ENCODE peak calls at places on chromosomes 11 and 22, in ten cellular contexts. D is sigmoid colon, I is K562, N is SK-N-SH, A is spleen, F is esophagus muscularis mucosa, P is prostate gland, V is GM23338, Q is stomach, E is endothelial cell of umbilical vein. L is an unnamed sample. For H3K4me1, the result is how much of the 10 kb centered on the place peaks cover.

GRCh38 chr11:16356057-16356750 is at the start of gene SOX6:
- DNase-seq in A (no peak), I (peak), V (peak), Q (no peak), D (no peak), N (no peak), P (peak), E (no peak), F (no peak), L (no peak)

GRCh38 chr11:21278840-21279239 is 609.5 kb downstream of the NELL1 start:
- DNase-seq in F (no peak), A (no peak), V (no peak), I (no peak), P (no peak), N (no peak), Q (no peak), D (no peak), E (no peak), L (no peak)

GRCh38 chr11:28343304-28344233 is 235.4 kb downstream of the METTL15 start:
- DNase-seq in P (no peak), N (no peak), E (peak), V (peak), I (peak), Q (peak), F (no peak), D (no peak), A (no peak), L (no peak)

GRCh38 chr11:921921-922678 is 3.6 kb upstream of the AP2A2 start:
- DNase-seq in N (no peak), I (peak), D (no peak), V (no peak), P (no peak), F (no peak), Q (no peak), E (no peak), A (no peak), L (no peak)

GRCh38 chr11:19244084-19244483 is 3.3 kb upstream of the E2F8 start:
- DNase-seq in E (no peak), A (no peak), Q (peak), V (no peak), F (no peak), N (no peak), D (no peak), I (no peak), P (peak), L (peak)

GRCh38 chr22:37983860-37984791 is at the start of gene SOX10:
- DNase-seq in I (no peak), P (no peak), V (peak), D (no peak), F (no peak), N (no peak), A (no peak), Q (no peak), E (no peak), L (no peak)

GRCh38 chr22:26570126-26570525 is 19.8 kb downstream of the TPST2 start:
- DNase-seq in D (no peak), N (no peak), F (no peak), I (no peak), V (no peak), P (peak), A (no peak), E (no peak), Q (no peak), L (no peak)

GRCh38 chr11:130389315-130389935 is 39.0 kb downstream of the ADAMTS8 start:
- DNase-seq in N (no peak), I (no peak), E (no peak), Q (no peak), P (no peak), D (no peak), V (no peak), F (no peak), A (peak), L (peak)

GRCh38 chr22:19120829-19121630 is 1.2 kb downstream of the DGCR2 start:
- DNase-seq in I (peak), D (no peak), Q (peak), P (peak), E (no peak), V (peak), N (no peak), A (peak), F (no peak), L (peak)

GRCh38 chr22:41782751-41783150 is 17.7 kb upstream of the CCDC134 start:
- DNase-seq in N (no peak), I (no peak), E (no peak), D (no peak), P (no peak), Q (no peak), A (no peak), F (no peak), V (no peak), L (no peak)

GRCh38 chr11:78638704-78639380 is 64.2 kb upstream of the NARS2 start:
- DNase-seq in F (peak), A (no peak), Q (no peak), I (no peak), D (no peak), P (no peak), V (no peak), E (no peak), N (no peak), L (no peak)

GRCh38 chr11:128921790-128922189 is 20.9 kb downstream of the TP53AIP1 start:
- DNase-seq in V (no peak), F (no peak), N (no peak), A (peak), I (no peak), E (no peak), Q (no peak), P (no peak), D (no peak), L (no peak)

GRCh38 chr11:86161373-86162255 is 82.9 kb upstream of the EED start:
- DNase-seq in P (no peak), E (no peak), I (no peak), V (no peak), N (no peak), F (no peak), D (no peak), Q (no peak), A (no peak), L (no peak)

GRCh38 chr11:67376873-67377808 is 3.7 kb upstream of the CLCF1 start:
- DNase-seq in V (no peak), Q (no peak), E (no peak), F (no peak), I (no peak), A (no peak), D (no peak), N (no peak), P (no peak), L (no peak)

GRCh38 chr11:35951659-35952058 is 7.8 kb downstream of the LDLRAD3 start:
- DNase-seq in V (no peak), Q (no peak), I (no peak), A (no peak), E (no peak), D (no peak), N (no peak), P (peak), F (no peak), L (no peak)

GRCh38 chr11:304915-305833 is 2.4 kb upstream of the IFITM2 start:
- DNase-seq in V (peak), A (peak), P (peak), Q (peak), D (peak), E (peak), N (peak), F (no peak), I (peak), L (peak)

GRCh38 chr11:128116447-128117240 is 470.7 kb downstream of the ETS1 start:
- DNase-seq in V (no peak), F (no peak), N (no peak), I (no peak), A (no peak), D (no peak), E (peak), Q (no peak), P (no peak), L (no peak)

GRCh38 chr22:30305906-30306628 is 16.8 kb upstream of the CASTOR1 start:
- DNase-seq in D (no peak), V (no peak), N (no peak), I (peak), A (no peak), Q (no peak), E (no peak), F (no peak), P (no peak), L (no peak)

GRCh38 chr22:24426859-24427499 is 420 bp upstream of the ADORA2A start:
- DNase-seq in N (no peak), V (no peak), Q (no peak), A (peak), F (no peak), I (no peak), E (no peak), P (no peak), D (no peak), L (no peak)

GRCh38 chr11:12963789-12964536 is 45.2 kb upstream of the RASSF10 start:
- DNase-seq in P (peak), Q (peak), N (peak), D (peak), A (no peak), E (peak), F (peak), V (peak), I (peak), L (peak)

GRCh38 chr11:119531091-119531490 is 108.1 kb upstream of the THY1 start:
- DNase-seq in A (peak), D (peak), E (no peak), Q (no peak), N (no peak), F (no peak), V (no peak), P (no peak), I (no peak), L (no peak)

GRCh38 chr11:100632970-100633452 is 54.1 kb upstream of the ARHGAP42 start:
- DNase-seq in E (peak), Q (peak), A (no peak), D (peak), P (peak), F (no peak), V (no peak), N (no peak), I (peak), L (peak)

GRCh38 chr11:99513368-99513767 is 492.6 kb downstream of the CNTN5 start:
- DNase-seq in V (no peak), E (no peak), P (no peak), F (no peak), D (no peak), A (no peak), I (no peak), Q (no peak), N (no peak), L (no peak)

GRCh38 chr11:33564856-33565453 is 135.7 kb downstream of the C11orf91 start:
- DNase-seq in D (no peak), A (no peak), F (no peak), E (no peak), V (peak), I (no peak), P (no peak), N (no peak), Q (no peak), L (no peak)

DNA sequence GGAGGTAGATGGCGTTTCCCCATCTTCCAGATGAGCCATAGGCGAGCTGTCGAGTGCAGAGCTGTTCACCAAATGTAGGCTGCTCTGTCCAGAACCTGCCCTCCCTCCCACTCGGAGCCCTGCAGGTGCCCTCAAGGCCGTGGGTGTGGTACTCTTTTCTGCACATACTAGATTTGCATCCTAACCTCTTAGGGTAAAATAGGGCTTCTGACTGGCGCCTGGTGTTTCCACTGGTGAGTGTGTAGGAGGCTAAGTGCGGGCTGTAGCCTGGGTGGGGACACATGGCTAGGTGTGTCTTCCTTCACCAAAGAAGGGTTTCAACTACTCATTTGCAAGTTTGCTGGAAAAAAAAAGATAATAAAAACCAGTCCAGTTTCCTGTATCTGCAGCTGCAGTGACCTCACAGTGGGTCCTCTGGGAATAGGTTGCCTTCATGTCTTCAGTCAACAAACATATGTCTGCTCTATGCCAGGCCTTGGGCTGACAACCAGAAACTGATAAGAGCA is 8.5 kb downstream of the BIK start:
- DNase-seq in P (no peak), Q (no peak), V (no peak), D (no peak), I (no peak), E (no peak), F (no peak), A (no peak), N (no peak), L (peak)
- TF ChIP-seq POLR2AphosphoS5 in P (no peak), Q (no peak), V (no peak), D (no peak), I (no peak), E (no peak), F (no peak), A (no peak), N (no peak), L (no peak)

DNA sequence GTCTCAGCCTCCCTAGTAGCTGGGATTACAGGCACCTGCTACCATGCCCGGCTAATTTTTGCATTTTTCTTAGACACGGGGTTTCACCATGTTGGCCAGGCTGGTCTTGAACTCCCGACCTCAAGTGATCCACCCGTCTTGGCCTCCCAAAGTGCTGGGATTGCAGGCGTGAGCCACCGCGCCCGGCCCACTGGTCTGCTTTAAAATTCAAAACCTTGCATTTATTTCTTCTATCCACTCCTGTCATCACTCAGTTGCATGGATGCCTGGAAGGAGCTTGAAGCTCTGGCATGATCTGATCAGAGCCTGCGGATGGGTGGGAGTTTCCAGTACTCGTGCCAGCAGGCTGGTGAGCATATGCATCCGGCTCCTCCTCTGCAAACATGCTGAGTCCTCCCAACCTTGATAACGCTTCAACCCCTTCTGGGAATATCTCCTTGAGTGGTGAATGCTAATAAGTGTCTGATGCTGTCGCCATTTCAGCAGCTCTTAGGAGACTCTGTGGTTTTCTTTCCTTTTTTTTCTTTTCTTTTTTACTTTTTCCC is 39.6 kb downstream of the UBASH3B start:
- DNase-seq in D (no peak), F (no peak), P (no peak), N (no peak), E (no peak), V (no peak), Q (no peak), I (no peak), A (no peak), L (no peak)
- H3K4me1 ChIP-seq in D (under half), F (under half), P (under half), N (under half), E (under half), V (under half), Q (under half), I (under half), A (half or more), L (under half)

GRCh38 chr22:36856121-36856791 is 4.5 kb upstream of the NCF4 start:
- DNase-seq in F (peak), N (peak), Q (peak), I (peak), D (peak), P (peak), A (peak), E (peak), V (peak), L (peak)
- TF ChIP-seq POLR2AphosphoS5 in F (peak), N (no peak), Q (peak), I (no peak), D (no peak), P (peak), A (peak), E (no peak), V (no peak), L (no peak)

DNA sequence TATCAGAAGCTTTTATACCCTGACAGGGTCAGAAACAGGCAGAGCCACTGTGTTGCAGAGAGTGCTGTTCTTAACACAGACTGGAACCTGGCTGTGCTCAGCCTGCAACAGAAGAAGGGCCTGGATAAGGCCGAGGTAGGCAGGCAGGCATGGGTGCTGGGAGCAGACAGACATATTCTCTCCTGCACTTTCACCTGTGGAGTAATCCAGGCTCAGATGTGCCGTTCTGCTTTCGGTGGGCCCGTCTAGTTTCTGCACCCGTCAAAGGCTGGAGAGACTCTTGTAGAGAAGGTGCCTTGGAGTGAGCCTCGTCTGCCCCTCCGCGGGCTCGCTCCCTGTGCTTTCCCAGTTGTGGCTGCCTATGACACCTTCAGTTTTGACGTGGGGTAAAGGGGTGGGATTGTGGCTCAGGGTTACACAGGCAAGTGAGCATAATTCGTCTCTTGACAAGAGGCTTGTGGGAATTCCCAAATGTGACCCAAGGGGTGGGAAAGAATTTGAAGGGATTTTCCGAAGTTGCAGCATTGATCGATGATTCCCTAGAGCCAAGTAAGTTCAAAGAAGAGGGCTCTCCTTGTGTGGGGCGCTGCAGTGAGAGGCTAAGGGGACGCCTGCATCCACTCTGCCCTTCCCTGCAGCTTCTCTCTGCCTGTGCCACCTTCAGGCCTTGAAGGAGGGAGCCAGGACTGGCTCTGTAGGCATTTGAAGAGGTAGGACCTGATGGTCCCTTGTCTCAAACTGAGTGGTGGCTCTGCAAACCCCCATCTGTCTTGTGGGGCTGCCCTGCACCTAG is 16.2 kb upstream of the ST3GAL4 start:
- DNase-seq in N (no peak), P (no peak), E (no peak), I (no peak), D (peak), A (peak), F (no peak), V (no peak), Q (no peak), L (no peak)
- H3K4me1 ChIP-seq in N (under half), P (under half), E (half or more), I (under half), D (under half), A (under half), F (under half), V (under half), Q (under half), L (under half)

GRCh38 chr22:20813056-20813455 is 39.1 kb downstream of the SERPIND1 start:
- DNase-seq in Q (no peak), I (no peak), V (no peak), A (no peak), E (no peak), D (no peak), P (no peak), F (no peak), N (no peak), L (no peak)

GRCh38 chr22:20814221-20814808 is 40.4 kb downstream of the SERPIND1 start:
- DNase-seq in V (no peak), N (no peak), A (no peak), P (no peak), F (no peak), I (no peak), D (no peak), E (no peak), Q (no peak), L (no peak)

GRCh38 chr22:20818471-20818870 is 40.1 kb downstream of the PI4KA start:
- DNase-seq in V (no peak), E (no peak), Q (no peak), P (no peak), D (no peak), I (no peak), N (no peak), A (no peak), F (no peak), L (no peak)

GRCh38 chr22:20816559-20816958 is 42.1 kb downstream of the PI4KA start:
- DNase-seq in F (no peak), E (no peak), A (no peak), I (no peak), D (no peak), Q (no peak), V (no peak), N (no peak), P (no peak), L (no peak)

DNA sequence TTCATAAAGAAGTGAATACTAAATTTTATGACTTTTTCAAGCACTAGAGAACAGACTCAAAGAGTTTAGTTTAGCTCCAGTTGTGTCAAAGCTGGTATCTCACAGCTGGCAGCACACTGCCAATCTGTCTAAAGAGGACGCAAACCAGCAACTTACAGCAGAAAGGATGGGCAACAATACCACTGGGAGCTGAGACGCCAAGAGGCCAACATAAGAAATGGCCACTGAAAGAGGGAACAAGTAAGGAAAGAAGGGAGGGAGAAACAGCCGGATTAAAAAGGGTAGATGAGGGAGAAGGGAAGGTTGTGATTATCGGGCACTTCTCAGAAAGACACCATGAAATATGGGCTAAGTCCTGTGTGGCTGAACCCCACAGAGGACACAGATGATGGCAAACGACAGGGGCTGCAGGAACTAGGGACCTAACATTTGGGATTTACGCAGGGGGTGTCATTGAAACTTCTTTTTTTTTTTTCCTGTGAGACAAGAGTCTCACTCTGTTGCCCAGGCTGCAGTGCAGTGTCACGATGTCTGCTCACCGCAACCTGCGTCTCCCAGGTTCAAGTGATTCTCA is 41.7 kb downstream of the SERPIND1 start:
- DNase-seq in E (no peak), F (no peak), D (no peak), Q (no peak), N (no peak), V (peak), A (no peak), I (no peak), P (no peak), L (no peak)
- TF ChIP-seq POLR2AphosphoS5 in E (no peak), F (no peak), D (no peak), Q (no peak), N (no peak), V (no peak), A (no peak), I (no peak), P (no peak), L (no peak)

DNA sequence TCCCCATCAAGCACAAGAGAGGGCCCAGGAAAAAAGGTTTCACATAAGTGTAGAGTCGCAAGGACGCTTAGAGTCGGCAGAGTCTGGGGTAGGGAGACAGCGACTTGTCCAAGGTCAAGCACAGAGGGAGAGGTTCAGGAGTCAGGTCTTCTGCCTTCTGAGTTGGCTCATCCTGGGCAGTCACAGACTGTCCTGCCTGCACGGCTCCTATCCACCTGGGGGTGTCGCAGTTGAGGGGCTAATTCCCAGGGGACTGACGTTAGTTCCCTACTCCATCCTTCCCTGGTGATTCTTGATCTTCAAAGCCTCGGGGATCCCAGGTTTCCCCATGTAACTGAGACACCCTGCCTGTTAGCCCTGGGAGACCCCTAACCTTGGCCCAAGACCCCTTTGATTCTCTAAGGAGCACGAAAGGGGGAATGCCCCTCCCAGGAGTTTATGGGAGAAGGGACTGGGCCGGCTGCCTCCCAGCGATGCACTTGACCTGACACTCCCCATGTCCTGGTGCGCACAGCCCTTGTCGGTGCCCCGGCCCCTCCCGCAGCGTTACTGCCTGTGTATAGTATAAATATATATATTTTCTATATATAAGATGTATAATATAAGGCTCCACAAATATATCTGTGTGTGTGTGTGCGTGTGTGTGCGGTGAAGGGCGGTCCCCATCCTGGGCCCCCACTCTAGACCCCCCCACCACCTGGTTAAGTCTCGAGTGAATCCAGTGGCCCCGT is 14.7 kb upstream of the TAB1 start:
- DNase-seq in N (peak), D (no peak), P (no peak), I (peak), F (no peak), Q (no peak), V (peak), E (peak), A (no peak), L (no peak)
- H3K4me1 ChIP-seq in N (under half), D (under half), P (under half), I (under half), F (under half), Q (under half), V (under half), E (under half), A (under half), L (under half)

L was measured in transverse colon.